ENCODE peak calls at places on chromosomes 4 and X, in ten cellular contexts. One of them, this sample, is unnamed.
A peak's percentile ranks its signal among the peaks of the same experiment; 100 is the strongest.

GRCh38 chr4:105936901-105937300 is 41.6 kb downstream of the NPNT start:
- DNase-seq in T-helper 2 cell: no peak
- DNase-seq in fibroblast of lung: no peak
- DNase-seq in CD8-positive, alpha-beta memory T cell: no peak
- DNase-seq in NCI-H1092: no peak
- DNase-seq in T-helper 17 cell: no peak
- DNase-seq in kidney tubule cell: peak; percentile 20
- DNase-seq in naive thymus-derived CD8-positive, alpha-beta T cell: no peak
- DNase-seq in HuH-7: no peak
- DNase-seq in mucosa of gallbladder: no peak
- DNase-seq in this sample: no peak

GRCh38 chr4:89142691-89143669 is 31.6 kb downstream of the TIGD2 start:
- DNase-seq in T-helper 2 cell: no peak
- DNase-seq in fibroblast of lung: no peak
- DNase-seq in CD8-positive, alpha-beta memory T cell: no peak
- DNase-seq in NCI-H1092: no peak
- DNase-seq in T-helper 17 cell: no peak
- DNase-seq in kidney tubule cell: no peak
- DNase-seq in naive thymus-derived CD8-positive, alpha-beta T cell: no peak
- DNase-seq in HuH-7: no peak
- DNase-seq in mucosa of gallbladder: no peak
- DNase-seq in this sample: no peak

GRCh38 chr4:183898456-183898855 is 6.7 kb upstream of the STOX2 start:
- DNase-seq in T-helper 2 cell: no peak
- DNase-seq in fibroblast of lung: no peak
- DNase-seq in CD8-positive, alpha-beta memory T cell: no peak
- DNase-seq in NCI-H1092: no peak
- DNase-seq in T-helper 17 cell: no peak
- DNase-seq in kidney tubule cell: no peak
- DNase-seq in naive thymus-derived CD8-positive, alpha-beta T cell: no peak
- DNase-seq in HuH-7: no peak
- DNase-seq in mucosa of gallbladder: no peak
- DNase-seq in this sample: no peak

GRCh38 chr4:40183615-40184411 is 13.0 kb upstream of the RHOH start:
- DNase-seq in T-helper 2 cell: no peak
- DNase-seq in fibroblast of lung: peak; percentile 27
- DNase-seq in CD8-positive, alpha-beta memory T cell: no peak
- DNase-seq in NCI-H1092: no peak
- DNase-seq in T-helper 17 cell: no peak
- DNase-seq in kidney tubule cell: no peak
- DNase-seq in naive thymus-derived CD8-positive, alpha-beta T cell: no peak
- DNase-seq in HuH-7: no peak
- DNase-seq in mucosa of gallbladder: no peak
- DNase-seq in this sample: no peak

GRCh38 chr4:105520819-105521790 is 31.3 kb upstream of the ARHGEF38 start:
- DNase-seq in T-helper 2 cell: no peak
- DNase-seq in fibroblast of lung: peak; percentile 42
- DNase-seq in CD8-positive, alpha-beta memory T cell: no peak
- DNase-seq in NCI-H1092: peak; percentile 23
- DNase-seq in T-helper 17 cell: peak; percentile 5
- DNase-seq in kidney tubule cell: peak; percentile 61
- DNase-seq in naive thymus-derived CD8-positive, alpha-beta T cell: no peak
- DNase-seq in HuH-7: peak; percentile 53
- DNase-seq in mucosa of gallbladder: peak; percentile 49
- DNase-seq in this sample: no peak

GRCh38 chr4:153082322-153083301 is 121.6 kb upstream of the TRIM2 start:
- DNase-seq in T-helper 2 cell: no peak
- DNase-seq in fibroblast of lung: no peak
- DNase-seq in CD8-positive, alpha-beta memory T cell: no peak
- DNase-seq in NCI-H1092: no peak
- DNase-seq in T-helper 17 cell: no peak
- DNase-seq in kidney tubule cell: no peak
- DNase-seq in naive thymus-derived CD8-positive, alpha-beta T cell: no peak
- DNase-seq in HuH-7: no peak
- DNase-seq in mucosa of gallbladder: no peak
- DNase-seq in this sample: no peak

GRCh38 chr4:102503301-102503746 is 2.2 kb downstream of the NFKB1 start:
- DNase-seq in T-helper 2 cell: no peak
- DNase-seq in fibroblast of lung: no peak
- DNase-seq in CD8-positive, alpha-beta memory T cell: no peak
- DNase-seq in NCI-H1092: peak; percentile 20
- DNase-seq in T-helper 17 cell: no peak
- DNase-seq in kidney tubule cell: no peak
- DNase-seq in naive thymus-derived CD8-positive, alpha-beta T cell: no peak
- DNase-seq in HuH-7: no peak
- DNase-seq in mucosa of gallbladder: no peak
- DNase-seq in this sample: no peak

GRCh38 chrX:103782640-103783039 is 6.0 kb downstream of the PLP1 start:
- DNase-seq in T-helper 2 cell: no peak
- DNase-seq in fibroblast of lung: no peak
- DNase-seq in CD8-positive, alpha-beta memory T cell: no peak
- DNase-seq in NCI-H1092: no peak
- DNase-seq in T-helper 17 cell: no peak
- DNase-seq in kidney tubule cell: no peak
- DNase-seq in naive thymus-derived CD8-positive, alpha-beta T cell: no peak
- DNase-seq in HuH-7: no peak
- DNase-seq in mucosa of gallbladder: no peak
- DNase-seq in this sample: no peak

GRCh38 chr4:26864904-26865303 is 4.3 kb downstream of the STIM2 start:
- DNase-seq in T-helper 2 cell: no peak
- DNase-seq in fibroblast of lung: no peak
- DNase-seq in CD8-positive, alpha-beta memory T cell: no peak
- DNase-seq in NCI-H1092: no peak
- DNase-seq in T-helper 17 cell: no peak
- DNase-seq in kidney tubule cell: no peak
- DNase-seq in naive thymus-derived CD8-positive, alpha-beta T cell: no peak
- DNase-seq in HuH-7: no peak
- DNase-seq in mucosa of gallbladder: no peak
- DNase-seq in this sample: no peak

GRCh38 chr4:5142726-5143125 is 91.4 kb downstream of the STK32B start:
- DNase-seq in T-helper 2 cell: no peak
- DNase-seq in fibroblast of lung: peak; percentile 36
- DNase-seq in CD8-positive, alpha-beta memory T cell: no peak
- DNase-seq in NCI-H1092: no peak
- DNase-seq in T-helper 17 cell: no peak
- DNase-seq in kidney tubule cell: peak; percentile 48
- DNase-seq in naive thymus-derived CD8-positive, alpha-beta T cell: no peak
- DNase-seq in HuH-7: no peak
- DNase-seq in mucosa of gallbladder: peak; percentile 58
- DNase-seq in this sample: no peak

GRCh38 chrX:10484683-10485247 is 135.6 kb downstream of the MID1 start:
- DNase-seq in T-helper 2 cell: no peak
- DNase-seq in fibroblast of lung: peak; percentile 69
- DNase-seq in CD8-positive, alpha-beta memory T cell: no peak
- DNase-seq in NCI-H1092: no peak
- DNase-seq in T-helper 17 cell: no peak
- DNase-seq in kidney tubule cell: peak; percentile 37
- DNase-seq in naive thymus-derived CD8-positive, alpha-beta T cell: no peak
- DNase-seq in HuH-7: no peak
- DNase-seq in mucosa of gallbladder: no peak
- DNase-seq in this sample: no peak

GRCh38 chr4:53043096-53043495 is 181.0 kb downstream of the RASL11B start:
- DNase-seq in T-helper 2 cell: no peak
- DNase-seq in fibroblast of lung: no peak
- DNase-seq in CD8-positive, alpha-beta memory T cell: no peak
- DNase-seq in NCI-H1092: no peak
- DNase-seq in T-helper 17 cell: no peak
- DNase-seq in kidney tubule cell: no peak
- DNase-seq in naive thymus-derived CD8-positive, alpha-beta T cell: no peak
- DNase-seq in HuH-7: no peak
- DNase-seq in mucosa of gallbladder: no peak
- DNase-seq in this sample: no peak

GRCh38 chr4:156335721-156336120 is 382.1 kb upstream of the CTSO start:
- DNase-seq in T-helper 2 cell: no peak
- DNase-seq in fibroblast of lung: peak; percentile 61
- DNase-seq in CD8-positive, alpha-beta memory T cell: no peak
- DNase-seq in NCI-H1092: no peak
- DNase-seq in T-helper 17 cell: no peak
- DNase-seq in kidney tubule cell: no peak
- DNase-seq in naive thymus-derived CD8-positive, alpha-beta T cell: no peak
- DNase-seq in HuH-7: no peak
- DNase-seq in mucosa of gallbladder: no peak
- DNase-seq in this sample: no peak

GRCh38 chr4:151806511-151806927 is 45.7 kb upstream of the GATB start:
- DNase-seq in T-helper 2 cell: no peak
- DNase-seq in fibroblast of lung: peak; percentile 87
- DNase-seq in CD8-positive, alpha-beta memory T cell: no peak
- DNase-seq in NCI-H1092: no peak
- DNase-seq in T-helper 17 cell: no peak
- DNase-seq in kidney tubule cell: peak; percentile 80
- DNase-seq in naive thymus-derived CD8-positive, alpha-beta T cell: no peak
- DNase-seq in HuH-7: no peak
- DNase-seq in mucosa of gallbladder: no peak
- DNase-seq in this sample: no peak

GRCh38 chr4:168264903-168265302 is 53.6 kb downstream of the DDX60 start:
- DNase-seq in T-helper 2 cell: no peak
- DNase-seq in fibroblast of lung: no peak
- DNase-seq in CD8-positive, alpha-beta memory T cell: no peak
- DNase-seq in NCI-H1092: peak; percentile 90
- DNase-seq in T-helper 17 cell: no peak
- DNase-seq in kidney tubule cell: no peak
- DNase-seq in naive thymus-derived CD8-positive, alpha-beta T cell: no peak
- DNase-seq in HuH-7: no peak
- DNase-seq in mucosa of gallbladder: peak; percentile 42
- DNase-seq in this sample: no peak

GRCh38 chrX:51860679-51861078 is 32.7 kb upstream of the MAGED1 start:
- DNase-seq in T-helper 2 cell: no peak
- DNase-seq in fibroblast of lung: peak; percentile 48
- DNase-seq in CD8-positive, alpha-beta memory T cell: no peak
- DNase-seq in NCI-H1092: peak; percentile 29
- DNase-seq in T-helper 17 cell: no peak
- DNase-seq in kidney tubule cell: peak; percentile 45
- DNase-seq in naive thymus-derived CD8-positive, alpha-beta T cell: no peak
- DNase-seq in HuH-7: peak; percentile 1
- DNase-seq in mucosa of gallbladder: no peak
- DNase-seq in this sample: no peak

GRCh38 chr4:53629296-53629695 is 38.0 kb upstream of the LNX1 start:
- DNase-seq in T-helper 2 cell: no peak
- DNase-seq in fibroblast of lung: no peak
- DNase-seq in CD8-positive, alpha-beta memory T cell: no peak
- DNase-seq in NCI-H1092: no peak
- DNase-seq in T-helper 17 cell: no peak
- DNase-seq in kidney tubule cell: no peak
- DNase-seq in naive thymus-derived CD8-positive, alpha-beta T cell: no peak
- DNase-seq in HuH-7: no peak
- DNase-seq in mucosa of gallbladder: no peak
- DNase-seq in this sample: no peak

GRCh38 chrX:14920196-14920595 is 47.0 kb downstream of the MOSPD2 start:
- DNase-seq in T-helper 2 cell: no peak
- DNase-seq in fibroblast of lung: peak; percentile 82
- DNase-seq in CD8-positive, alpha-beta memory T cell: no peak
- DNase-seq in NCI-H1092: no peak
- DNase-seq in T-helper 17 cell: no peak
- DNase-seq in kidney tubule cell: no peak
- DNase-seq in naive thymus-derived CD8-positive, alpha-beta T cell: no peak
- DNase-seq in HuH-7: no peak
- DNase-seq in mucosa of gallbladder: no peak
- DNase-seq in this sample: no peak

GRCh38 chr4:3010998-3011397 is 47.6 kb downstream of the GRK4 start:
- DNase-seq in T-helper 2 cell: no peak
- DNase-seq in fibroblast of lung: peak; percentile 75
- DNase-seq in CD8-positive, alpha-beta memory T cell: no peak
- DNase-seq in NCI-H1092: no peak
- DNase-seq in T-helper 17 cell: no peak
- DNase-seq in kidney tubule cell: peak; percentile 44
- DNase-seq in naive thymus-derived CD8-positive, alpha-beta T cell: no peak
- DNase-seq in HuH-7: no peak
- DNase-seq in mucosa of gallbladder: no peak
- DNase-seq in this sample: no peak

GRCh38 chr4:61079976-61080375 is 120.2 kb upstream of the ADGRL3 start:
- DNase-seq in T-helper 2 cell: no peak
- DNase-seq in fibroblast of lung: peak; percentile 24
- DNase-seq in CD8-positive, alpha-beta memory T cell: no peak
- DNase-seq in NCI-H1092: no peak
- DNase-seq in T-helper 17 cell: no peak
- DNase-seq in kidney tubule cell: no peak
- DNase-seq in naive thymus-derived CD8-positive, alpha-beta T cell: no peak
- DNase-seq in HuH-7: no peak
- DNase-seq in mucosa of gallbladder: no peak
- DNase-seq in this sample: no peak

GRCh38 chr4:65227628-65228027 is 442.7 kb downstream of the EPHA5 start:
- DNase-seq in T-helper 2 cell: no peak
- DNase-seq in fibroblast of lung: no peak
- DNase-seq in CD8-positive, alpha-beta memory T cell: no peak
- DNase-seq in NCI-H1092: no peak
- DNase-seq in T-helper 17 cell: no peak
- DNase-seq in kidney tubule cell: no peak
- DNase-seq in naive thymus-derived CD8-positive, alpha-beta T cell: no peak
- DNase-seq in HuH-7: no peak
- DNase-seq in mucosa of gallbladder: no peak
- DNase-seq in this sample: no peak

GRCh38 chr4:123939621-123940020 is 543.0 kb downstream of the SPRY1 start:
- DNase-seq in T-helper 2 cell: no peak
- DNase-seq in fibroblast of lung: peak; percentile 91
- DNase-seq in CD8-positive, alpha-beta memory T cell: no peak
- DNase-seq in NCI-H1092: no peak
- DNase-seq in T-helper 17 cell: no peak
- DNase-seq in kidney tubule cell: peak; percentile 75
- DNase-seq in naive thymus-derived CD8-positive, alpha-beta T cell: no peak
- DNase-seq in HuH-7: no peak
- DNase-seq in mucosa of gallbladder: no peak
- DNase-seq in this sample: no peak

GRCh38 chr4:119037709-119038463 is 97.7 kb upstream of the MYOZ2 start:
- DNase-seq in T-helper 2 cell: no peak
- DNase-seq in fibroblast of lung: no peak
- DNase-seq in CD8-positive, alpha-beta memory T cell: no peak
- DNase-seq in NCI-H1092: no peak
- DNase-seq in T-helper 17 cell: no peak
- DNase-seq in kidney tubule cell: no peak
- DNase-seq in naive thymus-derived CD8-positive, alpha-beta T cell: no peak
- DNase-seq in HuH-7: no peak
- DNase-seq in mucosa of gallbladder: no peak
- DNase-seq in this sample: no peak

GRCh38 chr4:73447701-73448100 is 11.7 kb downstream of the AFP start:
- DNase-seq in T-helper 2 cell: no peak
- DNase-seq in fibroblast of lung: peak; percentile 82
- DNase-seq in CD8-positive, alpha-beta memory T cell: no peak
- DNase-seq in NCI-H1092: no peak
- DNase-seq in T-helper 17 cell: no peak
- DNase-seq in kidney tubule cell: no peak
- DNase-seq in naive thymus-derived CD8-positive, alpha-beta T cell: no peak
- DNase-seq in HuH-7: no peak
- DNase-seq in mucosa of gallbladder: no peak
- DNase-seq in this sample: no peak

GRCh38 chr4:183469936-183470335 is 25.5 kb downstream of the CDKN2AIP start:
- DNase-seq in T-helper 2 cell: no peak
- DNase-seq in fibroblast of lung: peak; percentile 78
- DNase-seq in CD8-positive, alpha-beta memory T cell: no peak
- DNase-seq in NCI-H1092: no peak
- DNase-seq in T-helper 17 cell: no peak
- DNase-seq in kidney tubule cell: peak; percentile 76
- DNase-seq in naive thymus-derived CD8-positive, alpha-beta T cell: no peak
- DNase-seq in HuH-7: no peak
- DNase-seq in mucosa of gallbladder: no peak
- DNase-seq in this sample: no peak

GRCh38 chr4:8662776-8663175 is 70.2 kb downstream of the CPZ start:
- DNase-seq in T-helper 2 cell: no peak
- DNase-seq in fibroblast of lung: no peak
- DNase-seq in CD8-positive, alpha-beta memory T cell: no peak
- DNase-seq in NCI-H1092: no peak
- DNase-seq in T-helper 17 cell: no peak
- DNase-seq in kidney tubule cell: no peak
- DNase-seq in naive thymus-derived CD8-positive, alpha-beta T cell: no peak
- DNase-seq in HuH-7: no peak
- DNase-seq in mucosa of gallbladder: no peak
- DNase-seq in this sample: no peak

GRCh38 chrX:47579537-47579936 is 2.7 kb upstream of the TIMP1 start:
- DNase-seq in T-helper 2 cell: peak; percentile 17
- DNase-seq in fibroblast of lung: peak; percentile 78
- DNase-seq in CD8-positive, alpha-beta memory T cell: no peak
- DNase-seq in NCI-H1092: no peak
- DNase-seq in T-helper 17 cell: no peak
- DNase-seq in kidney tubule cell: no peak
- DNase-seq in naive thymus-derived CD8-positive, alpha-beta T cell: no peak
- DNase-seq in HuH-7: no peak
- DNase-seq in mucosa of gallbladder: no peak
- DNase-seq in this sample: no peak

GRCh38 chrX:123854329-123854728 is 5.5 kb upstream of the XIAP start:
- DNase-seq in T-helper 2 cell: no peak
- DNase-seq in fibroblast of lung: peak; percentile 64
- DNase-seq in CD8-positive, alpha-beta memory T cell: no peak
- DNase-seq in NCI-H1092: no peak
- DNase-seq in T-helper 17 cell: no peak
- DNase-seq in kidney tubule cell: no peak
- DNase-seq in naive thymus-derived CD8-positive, alpha-beta T cell: no peak
- DNase-seq in HuH-7: no peak
- DNase-seq in mucosa of gallbladder: no peak
- DNase-seq in this sample: no peak

This sample was measured in effector memory CD8-positive, alpha-beta T cell.